ENCODE peak calls at places on chromosome 6, in seven cellular contexts. K is MV-4-11, F is left ventricle myocardium superior, A is AG20443, G is SK-N-SH, B is A673, U is IMR-90. L is an unnamed sample.

GRCh38 chr6:159819932-159820640 is 20.0 kb downstream of the PNLDC1 start:
- DNase-seq in K (peak), F (no peak), A (no peak), G (no peak), B (no peak), U (no peak), L (no peak)

GRCh38 chr6:163414367-163415175 is at the start of gene QKI:
- DNase-seq in K (peak), F (peak), A (peak), G (peak), B (peak), U (peak), L (peak)

GRCh38 chr6:10272591-10272990 is 142.3 kb downstream of the TFAP2A start:
- DNase-seq in K (no peak), F (no peak), A (peak), G (no peak), B (no peak), U (no peak), L (no peak)

GRCh38 chr6:41074692-41075436 is 2.1 kb downstream of the NFYA start:
- DNase-seq in K (peak), F (no peak), A (no peak), G (no peak), B (no peak), U (peak), L (no peak)

GRCh38 chr6:123769431-123769830 is 34.2 kb upstream of the NKAIN2 start:
- DNase-seq in K (no peak), F (no peak), A (no peak), G (no peak), B (no peak), U (no peak), L (peak)

GRCh38 chr6:97440590-97441176 is 157.7 kb upstream of the MMS22L start:
- DNase-seq in K (no peak), F (no peak), A (peak), G (peak), B (peak), U (peak), L (peak)

GRCh38 chr6:63975685-63976084 is 340.1 kb downstream of the PHF3 start:
- DNase-seq in K (peak), F (no peak), A (no peak), G (no peak), B (no peak), U (no peak), L (no peak)

GRCh38 chr6:128803911-128804310 is 79.0 kb upstream of the LAMA2 start:
- DNase-seq in K (peak), F (no peak), A (peak), G (no peak), B (peak), U (peak), L (no peak)

GRCh38 chr6:5053038-5053437 is 32.1 kb upstream of the PPP1R3G start:
- DNase-seq in K (peak), F (no peak), A (no peak), G (no peak), B (peak), U (peak), L (no peak)

GRCh38 chr6:22113046-22113766 is 183.6 kb downstream of the PRL start:
- DNase-seq in K (peak), F (peak), A (peak), G (no peak), B (no peak), U (peak), L (no peak)

GRCh38 chr6:86152546-86152945 is 509.9 kb upstream of the SYNCRIP start:
- DNase-seq in K (no peak), F (no peak), A (no peak), G (no peak), B (no peak), U (no peak), L (peak)

GRCh38 chr6:19754686-19755085 is 82.5 kb upstream of the ID4 start:
- DNase-seq in K (no peak), F (no peak), A (no peak), G (no peak), B (no peak), U (no peak), L (no peak)

GRCh38 chr6:44297063-44298038 is 15.8 kb downstream of the AARS2 start:
- DNase-seq in K (no peak), F (peak), A (peak), G (peak), B (peak), U (peak), L (peak)

GRCh38 chr6:44275749-44276648 is 5.7 kb downstream of the TMEM151B start:
- DNase-seq in K (no peak), F (peak), A (peak), G (peak), B (no peak), U (no peak), L (peak)

L was measured in GM23338.